ENCODE peak calls at places on chromosomes 6 and 20, in four cellular contexts. P is EH, A is prostate gland, N is NCI-H2081. C is an unnamed sample.

GRCh38 chr6:111231078-111231435 is 143.8 kb downstream of the SLC16A10 start:
- DNase-seq in P (peak; percentile 65), A (no peak), N (no peak), C (no peak)

GRCh38 chr20:33444797-33445560 is 1.4 kb upstream of the SNTA1 start:
- DNase-seq in P (peak; percentile 11), A (no peak), N (no peak), C (peak; percentile 23)

GRCh38 chr6:7108196-7108963 is 619 bp downstream of the RREB1 start:
- DNase-seq in P (peak; percentile 75), A (peak; percentile 45), N (no peak), C (peak; percentile 61)

GRCh38 chr6:142850653-142851434 is 94.1 kb downstream of the HIVEP2 start:
- DNase-seq in P (peak; percentile 73), A (no peak), N (no peak), C (no peak)

GRCh38 chr20:23114018-23114417 is 27.9 kb upstream of the CD93 start:
- DNase-seq in P (no peak), A (no peak), N (no peak), C (no peak)

GRCh38 chr6:12423852-12424251 is 133.7 kb downstream of the EDN1 start:
- DNase-seq in P (no peak), A (no peak), N (no peak), C (no peak)

GRCh38 chr6:43059168-43060033 is at the start of the genes KLC4 and MRPL2:
- DNase-seq in P (peak; percentile 99), A (peak; percentile 99), N (peak; percentile 98), C (peak; percentile 99)

GRCh38 chr6:44925100-44925739 is 402.9 kb upstream of the RUNX2 start:
- DNase-seq in P (peak; percentile 27), A (no peak), N (peak; percentile 84), C (no peak)

GRCh38 chr6:159045826-159046225 is 1.0 kb upstream of the TAGAP start:
- DNase-seq in P (no peak), A (no peak), N (no peak), C (no peak)

GRCh38 chr6:53302678-53303360 is 45.9 kb downstream of the ELOVL5 start:
- DNase-seq in P (peak; percentile 85), A (no peak), N (no peak), C (no peak)

GRCh38 chr6:134176283-134176975 is 124.0 kb upstream of the SLC2A12 start:
- DNase-seq in P (peak; percentile 52), A (peak; percentile 26), N (no peak), C (no peak)